ENCODE peak calls at places on chromosomes 2 and 18, in four cellular contexts. One of them, this sample, is unnamed.

GRCh38 chr2:225340923-225341322 is 58.6 kb upstream of the NYAP2 start:
- DNase-seq in H1: no peak
- DNase-seq in tibial nerve: no peak
- DNase-seq in right lobe of liver: no peak
- DNase-seq in this sample: no peak

GRCh38 chr2:205193829-205194228 is 488.5 kb upstream of the NRP2 start:
- DNase-seq in H1: no peak
- DNase-seq in tibial nerve: no peak
- DNase-seq in right lobe of liver: no peak
- DNase-seq in this sample: no peak

GRCh38 chr2:184336688-184337087 is 261.6 kb upstream of the ZNF804A start:
- DNase-seq in H1: no peak
- DNase-seq in tibial nerve: no peak
- DNase-seq in right lobe of liver: no peak
- DNase-seq in this sample: no peak

GRCh38 chr18:75625966-75626365 is 198.5 kb upstream of the SMIM21 start:
- DNase-seq in H1: no peak
- DNase-seq in tibial nerve: no peak
- DNase-seq in right lobe of liver: no peak
- DNase-seq in this sample: no peak

GRCh38 chr2:28084564-28084963 is 194.0 kb downstream of the BABAM2 start:
- DNase-seq in H1: no peak
- DNase-seq in tibial nerve: no peak
- DNase-seq in right lobe of liver: no peak
- DNase-seq in this sample: no peak

GRCh38 chr2:194721227-194721626 is 935.8 kb upstream of the SLC39A10 start:
- DNase-seq in H1: no peak
- DNase-seq in tibial nerve: no peak
- DNase-seq in right lobe of liver: no peak
- DNase-seq in this sample: no peak

GRCh38 chr2:240435457-240435954 is at the start of gene GPC1:
- DNase-seq in H1: peak; percentile 75
- DNase-seq in tibial nerve: peak; percentile 49
- DNase-seq in right lobe of liver: peak; percentile 87
- DNase-seq in this sample: no peak

GRCh38 chr2:160928854-160929301 is 231.3 kb upstream of the TANK start:
- DNase-seq in H1: no peak
- DNase-seq in tibial nerve: no peak
- DNase-seq in right lobe of liver: no peak
- DNase-seq in this sample: no peak

GRCh38 chr2:160406591-160407392 is 86.8 kb downstream of the RBMS1 start:
- DNase-seq in H1: peak; percentile 72
- DNase-seq in tibial nerve: peak; percentile 52
- DNase-seq in right lobe of liver: peak; percentile 58
- DNase-seq in this sample: peak; percentile 51

GRCh38 chr2:195769975-195770374 is 112.9 kb downstream of the SLC39A10 start:
- DNase-seq in H1: no peak
- DNase-seq in tibial nerve: no peak
- DNase-seq in right lobe of liver: no peak
- DNase-seq in this sample: no peak

GRCh38 chr2:157830696-157831570 is 45.2 kb downstream of the ACVR1 start:
- DNase-seq in H1: no peak
- DNase-seq in tibial nerve: no peak
- DNase-seq in right lobe of liver: no peak
- DNase-seq in this sample: no peak

GRCh38 chr2:105338020-105338385 is 663 bp downstream of the C2orf49 start:
- DNase-seq in H1: no peak
- DNase-seq in tibial nerve: no peak
- DNase-seq in right lobe of liver: no peak
- DNase-seq in this sample: no peak

GRCh38 chr2:237280235-237280634 is 133.7 kb downstream of the COL6A3 start:
- DNase-seq in H1: no peak
- DNase-seq in tibial nerve: no peak
- DNase-seq in right lobe of liver: no peak
- DNase-seq in this sample: no peak

GRCh38 chr2:66748939-66749338 is 314.0 kb downstream of the MEIS1 start:
- DNase-seq in H1: no peak
- DNase-seq in tibial nerve: no peak
- DNase-seq in right lobe of liver: no peak
- DNase-seq in this sample: no peak

GRCh38 chr18:5972298-5972697 is 77.0 kb upstream of the TMEM200C start:
- DNase-seq in H1: no peak
- DNase-seq in tibial nerve: no peak
- DNase-seq in right lobe of liver: no peak
- DNase-seq in this sample: no peak

GRCh38 chr2:19902272-19902730 is 518 bp upstream of the TTC32 start:
- DNase-seq in H1: no peak
- DNase-seq in tibial nerve: no peak
- DNase-seq in right lobe of liver: no peak
- DNase-seq in this sample: no peak

GRCh38 chr2:180125245-180125962 is 118.3 kb upstream of the CWC22 start:
- DNase-seq in H1: peak; percentile 57
- DNase-seq in tibial nerve: no peak
- DNase-seq in right lobe of liver: peak; percentile 46
- DNase-seq in this sample: no peak

DNA sequence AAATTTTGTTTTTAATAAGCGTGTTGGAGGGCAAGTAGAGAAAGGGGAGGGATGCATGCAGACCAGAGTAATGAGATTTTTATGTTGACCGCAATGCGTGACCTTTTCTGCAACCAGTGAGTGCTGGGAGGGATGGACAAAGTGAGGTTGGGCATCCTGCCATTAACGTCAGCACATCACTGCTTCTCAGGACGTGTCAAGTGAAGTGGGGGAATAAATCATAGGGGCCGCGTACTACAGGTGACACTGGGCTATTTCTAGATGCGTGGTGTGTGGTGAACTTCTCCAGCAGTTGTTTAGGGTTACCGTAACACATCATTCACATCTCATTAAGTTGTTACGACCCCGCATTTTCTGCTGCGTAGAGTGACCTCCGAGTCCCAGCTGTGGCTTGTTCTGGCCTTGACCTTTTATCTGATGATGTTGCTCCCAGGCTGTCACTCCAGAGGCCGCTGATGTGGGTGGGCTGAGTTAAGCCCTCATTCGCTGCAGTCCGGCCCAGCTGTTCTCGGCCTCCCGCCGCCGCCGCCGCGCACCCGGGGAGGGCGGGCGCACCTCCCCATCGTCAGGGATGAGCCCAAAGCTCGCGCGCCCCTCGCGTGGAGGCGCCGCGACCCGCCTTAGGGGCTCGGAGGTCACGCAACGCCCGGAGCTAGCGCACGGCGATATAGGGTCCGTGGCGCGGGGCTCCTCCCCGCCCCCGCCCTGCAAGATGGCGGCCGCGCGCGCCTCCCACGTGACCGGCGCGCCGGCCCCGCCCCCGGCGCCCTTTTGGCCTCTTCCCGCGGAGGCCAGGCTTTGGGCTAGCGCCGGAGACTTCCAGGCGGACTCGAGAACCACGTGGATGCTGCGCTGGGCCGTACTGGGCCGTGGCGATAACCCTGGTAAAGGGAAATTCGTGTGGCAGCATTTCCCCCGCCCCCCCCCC is 3.5 kb downstream of the ZCCHC2 start:
- DNase-seq in H1: peak; percentile 80
- DNase-seq in tibial nerve: peak; percentile 58
- DNase-seq in right lobe of liver: peak; percentile 93
- DNase-seq in this sample: no peak
- TF ChIP-seq POLR2A in H1: peak; percentile 68
- TF ChIP-seq POLR2A in tibial nerve: peak; percentile 91
- TF ChIP-seq POLR2A in right lobe of liver: peak; percentile 75
- TF ChIP-seq POLR2A in this sample: peak; percentile 53

DNA sequence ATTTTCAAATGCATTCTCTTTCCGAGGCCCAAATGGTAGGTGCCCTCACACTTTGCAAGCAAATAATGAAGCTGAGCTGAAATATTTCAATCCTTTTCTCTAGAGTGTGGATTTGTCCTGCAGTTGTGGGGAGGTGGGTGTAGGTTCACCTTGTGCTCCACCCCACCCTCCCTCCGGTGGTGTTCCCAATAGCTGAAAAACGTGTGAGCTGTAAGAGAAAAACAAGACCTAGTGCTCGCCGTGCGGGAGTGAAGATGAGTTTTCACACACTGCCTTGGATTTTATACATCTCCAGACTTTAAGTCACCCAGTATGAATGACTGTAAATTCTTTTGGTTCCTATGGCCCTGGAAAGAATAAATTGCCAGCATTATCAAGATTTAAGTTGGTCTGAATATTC is 2.0 kb upstream of the SOX11 start:
- DNase-seq in H1: no peak
- DNase-seq in tibial nerve: no peak
- DNase-seq in right lobe of liver: no peak
- DNase-seq in this sample: no peak
- H3K27me3 ChIP-seq in H1: no peaks in the 10 kb centered on the region
- H3K27me3 ChIP-seq in tibial nerve: no peaks in the 10 kb centered on the region
- H3K27me3 ChIP-seq in right lobe of liver: peaks cover 19% of the 10 kb centered on the region
- H3K27me3 ChIP-seq in this sample: peaks cover 72% of the 10 kb centered on the region

GRCh38 chr2:37667704-37668103 is 3.7 kb downstream of the CDC42EP3 start:
- DNase-seq in H1: no peak
- DNase-seq in tibial nerve: no peak
- DNase-seq in right lobe of liver: no peak
- DNase-seq in this sample: no peak
- H3K27ac ChIP-seq in H1: no peak overlapping the region
- H3K27ac ChIP-seq in tibial nerve: no peak overlapping the region
- H3K27ac ChIP-seq in right lobe of liver: no peak overlapping the region
- H3K27ac ChIP-seq in this sample: no peak overlapping the region

GRCh38 chr2:43224571-43225092 is 1.8 kb downstream of the ZFP36L2 start:
- DNase-seq in H1: peak; percentile 66
- DNase-seq in tibial nerve: no peak
- DNase-seq in right lobe of liver: peak; percentile 61
- DNase-seq in this sample: no peak

GRCh38 chr2:43225093-43225787 is 1.2 kb downstream of the ZFP36L2 start:
- DNase-seq in H1: no peak
- DNase-seq in tibial nerve: peak; percentile 36
- DNase-seq in right lobe of liver: peak; percentile 73
- DNase-seq in this sample: peak; percentile 51

GRCh38 chr2:43226558-43226954 is at the start of gene ZFP36L2:
- DNase-seq in H1: peak; percentile 90
- DNase-seq in tibial nerve: peak; percentile 94
- DNase-seq in right lobe of liver: peak; percentile 98
- DNase-seq in this sample: peak; percentile 95

GRCh38 chr2:43226955-43227829 is 786 bp upstream of the ZFP36L2 start:
- DNase-seq in H1: peak; percentile 85
- DNase-seq in tibial nerve: peak; percentile 91
- DNase-seq in right lobe of liver: peak; percentile 99
- DNase-seq in this sample: peak; percentile 95

GRCh38 chr2:43225788-43226557 is 433 bp downstream of the ZFP36L2 start:
- DNase-seq in H1: peak; percentile 80
- DNase-seq in tibial nerve: peak; percentile 43
- DNase-seq in right lobe of liver: peak; percentile 87
- DNase-seq in this sample: peak; percentile 68
- TF ChIP-seq POLR2A in H1: no peak
- TF ChIP-seq POLR2A in tibial nerve: no peak
- TF ChIP-seq POLR2A in right lobe of liver: no peak
- TF ChIP-seq POLR2A in this sample: peak; percentile 83

DNA sequence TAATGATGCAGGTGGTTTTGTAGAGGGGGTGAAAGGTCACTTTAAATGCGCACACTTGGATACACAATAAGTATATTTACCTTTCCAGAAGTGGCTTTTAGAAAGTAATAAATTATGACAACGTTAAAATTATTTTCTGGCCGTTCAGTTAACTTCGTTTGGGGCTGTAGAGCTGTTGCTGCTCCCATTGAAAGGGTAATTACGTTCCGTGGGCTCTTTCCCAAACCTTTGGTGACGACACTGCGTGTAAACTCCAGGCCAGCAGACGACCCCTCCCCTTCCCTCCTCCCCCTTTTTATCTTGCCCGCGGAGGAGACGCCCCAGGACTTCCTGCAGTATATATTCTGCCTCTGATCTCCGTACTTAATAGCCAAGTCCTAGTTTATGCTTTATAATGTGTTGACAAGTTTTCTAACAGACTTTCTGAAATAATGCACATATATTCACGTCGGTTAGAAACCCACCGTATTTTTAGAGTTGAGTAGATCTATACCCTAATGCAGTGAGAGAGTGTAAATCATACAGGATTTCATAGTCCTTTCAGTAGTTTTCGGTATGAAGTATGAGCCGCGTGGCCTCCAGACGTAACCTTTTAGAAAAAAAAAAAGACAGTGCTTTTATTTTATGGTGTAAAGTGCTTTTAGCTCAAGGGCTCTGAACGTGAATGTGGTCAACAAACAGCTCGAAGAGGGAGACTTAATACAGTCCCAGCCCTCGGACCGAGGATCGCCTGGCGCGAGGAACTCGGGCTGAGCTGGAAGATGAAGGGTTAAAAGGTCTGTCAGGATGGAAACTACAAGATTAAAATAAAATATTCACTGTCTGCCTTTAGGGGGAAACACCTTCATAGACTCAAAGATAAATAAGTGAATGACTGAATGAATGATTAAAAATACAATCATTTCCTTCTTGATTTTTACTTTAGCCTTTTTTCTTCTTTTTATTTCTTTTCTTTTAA is 3.8 kb upstream of the BCL11A start:
- DNase-seq in H1: no peak
- DNase-seq in tibial nerve: no peak
- DNase-seq in right lobe of liver: no peak
- DNase-seq in this sample: no peak
- H3K27me3 ChIP-seq in H1: peaks cover under 1% of the 10 kb centered on the region
- H3K27me3 ChIP-seq in tibial nerve: peaks cover 5% of the 10 kb centered on the region
- H3K27me3 ChIP-seq in right lobe of liver: peaks cover 23% of the 10 kb centered on the region
- H3K27me3 ChIP-seq in this sample: peaks cover 7% of the 10 kb centered on the region

This sample was measured in breast epithelium.